ENCODE peak calls at places on chromosomes 4 and X, in six cellular contexts. One of them, this sample, is unnamed.

GRCh38 chrX:152989292-152989658 is 4.6 kb downstream of the PNMA5 start:
- ATAC-seq in HepG2: no peak
- ATAC-seq in GM12878: peak
- ATAC-seq in K562: no peak
- ATAC-seq in upper lobe of left lung: no peak
- ATAC-seq in HCT116: no peak
- ATAC-seq in this sample: no peak

GRCh38 chr4:152408514-152409327 is 127.2 kb downstream of the FBXW7 start:
- ATAC-seq in HepG2: peak
- ATAC-seq in GM12878: peak
- ATAC-seq in K562: peak
- ATAC-seq in upper lobe of left lung: no peak
- ATAC-seq in HCT116: peak
- ATAC-seq in this sample: no peak

GRCh38 chr4:38141808-38142500 is 181.8 kb downstream of the PTTG2 start:
- ATAC-seq in HepG2: no peak
- ATAC-seq in GM12878: no peak
- ATAC-seq in K562: no peak
- ATAC-seq in upper lobe of left lung: no peak
- ATAC-seq in HCT116: no peak
- ATAC-seq in this sample: peak

GRCh38 chr4:22634541-22635181 is 58.1 kb upstream of the GBA3 start:
- ATAC-seq in HepG2: no peak
- ATAC-seq in GM12878: no peak
- ATAC-seq in K562: no peak
- ATAC-seq in upper lobe of left lung: no peak
- ATAC-seq in HCT116: no peak
- ATAC-seq in this sample: no peak

GRCh38 chr4:184335520-184335919 is 117.8 kb upstream of the ENPP6 start:
- ATAC-seq in HepG2: no peak
- ATAC-seq in GM12878: no peak
- ATAC-seq in K562: no peak
- ATAC-seq in upper lobe of left lung: no peak
- ATAC-seq in HCT116: no peak
- ATAC-seq in this sample: no peak

GRCh38 chr4:102554988-102555387 is 53.8 kb downstream of the NFKB1 start:
- ATAC-seq in HepG2: no peak
- ATAC-seq in GM12878: no peak
- ATAC-seq in K562: no peak
- ATAC-seq in upper lobe of left lung: no peak
- ATAC-seq in HCT116: no peak
- ATAC-seq in this sample: no peak

GRCh38 chr4:78409612-78410202 is 141.9 kb upstream of the ANXA3 start:
- ATAC-seq in HepG2: no peak
- ATAC-seq in GM12878: no peak
- ATAC-seq in K562: no peak
- ATAC-seq in upper lobe of left lung: no peak
- ATAC-seq in HCT116: peak
- ATAC-seq in this sample: no peak

GRCh38 chrX:47091149-47091775 is 13.0 kb downstream of the RGN start:
- ATAC-seq in HepG2: no peak
- ATAC-seq in GM12878: peak
- ATAC-seq in K562: no peak
- ATAC-seq in upper lobe of left lung: no peak
- ATAC-seq in HCT116: no peak
- ATAC-seq in this sample: no peak

GRCh38 chrX:12327836-12328235 is 189.6 kb downstream of the FRMPD4 start:
- ATAC-seq in HepG2: no peak
- ATAC-seq in GM12878: no peak
- ATAC-seq in K562: no peak
- ATAC-seq in upper lobe of left lung: no peak
- ATAC-seq in HCT116: no peak
- ATAC-seq in this sample: no peak

DNA sequence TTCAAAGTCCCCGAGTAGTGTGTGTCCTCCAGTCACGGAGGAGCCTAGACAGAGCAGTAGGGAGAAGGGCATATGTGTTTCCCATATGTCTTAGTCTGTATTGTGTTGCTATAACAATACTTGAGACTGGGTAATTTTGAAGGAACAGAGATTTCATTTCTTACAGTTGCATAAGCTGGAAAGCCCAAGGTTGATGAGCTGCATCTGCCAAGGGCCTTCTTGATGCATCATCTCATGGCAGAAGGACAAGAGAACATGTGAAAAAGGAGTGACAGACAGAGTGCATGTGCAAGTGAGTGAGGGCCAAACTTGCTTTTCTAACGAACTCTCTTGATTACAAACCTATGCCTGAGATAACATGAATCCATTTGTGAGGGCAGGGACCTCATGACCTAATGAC is 243.4 kb downstream of the ARHGAP10 start:
- ATAC-seq in HepG2: no peak
- ATAC-seq in GM12878: no peak
- ATAC-seq in K562: no peak
- ATAC-seq in upper lobe of left lung: no peak
- ATAC-seq in HCT116: no peak
- ATAC-seq in this sample: peak
- TF ChIP-seq POLR2AphosphoS5 in HepG2: no peak
- TF ChIP-seq POLR2AphosphoS5 in GM12878: no peak
- TF ChIP-seq POLR2AphosphoS5 in K562: no peak
- TF ChIP-seq POLR2AphosphoS5 in upper lobe of left lung: no peak
- TF ChIP-seq POLR2AphosphoS5 in HCT116: no peak
- TF ChIP-seq POLR2AphosphoS5 in this sample: no peak

GRCh38 chr4:77073981-77074865 is 1.6 kb downstream of the CCNI start:
- ATAC-seq in HepG2: no peak
- ATAC-seq in GM12878: no peak
- ATAC-seq in K562: peak
- ATAC-seq in upper lobe of left lung: no peak
- ATAC-seq in HCT116: no peak
- ATAC-seq in this sample: no peak
- TF ChIP-seq POLR2A in HepG2: no peak
- TF ChIP-seq POLR2A in GM12878: no peak
- TF ChIP-seq POLR2A in K562: no peak
- TF ChIP-seq POLR2A in upper lobe of left lung: no peak
- TF ChIP-seq POLR2A in HCT116: no peak
- TF ChIP-seq POLR2A in this sample: no peak

GRCh38 chrX:24294619-24295018 is 19.2 kb downstream of the SUPT20HL2 start:
- ATAC-seq in HepG2: peak
- ATAC-seq in GM12878: no peak
- ATAC-seq in K562: peak
- ATAC-seq in upper lobe of left lung: no peak
- ATAC-seq in HCT116: peak
- ATAC-seq in this sample: no peak

GRCh38 chrX:24298191-24298590 is 15.7 kb downstream of the SUPT20HL2 start:
- ATAC-seq in HepG2: peak
- ATAC-seq in GM12878: no peak
- ATAC-seq in K562: no peak
- ATAC-seq in upper lobe of left lung: no peak
- ATAC-seq in HCT116: no peak
- ATAC-seq in this sample: no peak

GRCh38 chrX:24293412-24293811 is 20.5 kb downstream of the SUPT20HL2 start:
- ATAC-seq in HepG2: no peak
- ATAC-seq in GM12878: no peak
- ATAC-seq in K562: no peak
- ATAC-seq in upper lobe of left lung: no peak
- ATAC-seq in HCT116: no peak
- ATAC-seq in this sample: no peak

DNA sequence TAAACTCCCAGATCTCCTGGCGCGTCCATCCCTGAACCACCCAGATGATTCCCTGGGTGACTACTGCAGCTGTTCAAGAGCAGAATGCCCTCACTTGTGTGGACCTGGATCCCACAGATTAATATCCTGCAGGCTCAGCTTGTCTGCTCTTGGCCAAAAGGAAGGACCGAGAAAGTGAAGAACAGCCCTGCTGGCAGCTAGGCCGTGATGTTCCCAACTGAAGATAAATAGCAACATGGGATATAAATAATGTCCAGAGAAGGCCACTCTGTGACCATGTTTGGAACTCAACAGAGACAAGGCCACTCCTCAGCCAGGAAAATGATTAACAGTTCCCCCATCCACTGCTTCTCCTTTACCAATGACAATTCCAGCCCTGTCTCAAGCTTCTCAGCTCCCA is 21.5 kb downstream of the SUPT20HL2 start:
- ATAC-seq in HepG2: no peak
- ATAC-seq in GM12878: no peak
- ATAC-seq in K562: no peak
- ATAC-seq in upper lobe of left lung: no peak
- ATAC-seq in HCT116: no peak
- ATAC-seq in this sample: peak
- H3K27ac ChIP-seq in HepG2: no peak
- H3K27ac ChIP-seq in GM12878: no peak
- H3K27ac ChIP-seq in K562: no peak
- H3K27ac ChIP-seq in upper lobe of left lung: no peak
- H3K27ac ChIP-seq in HCT116: no peak
- H3K27ac ChIP-seq in this sample: peak

DNA sequence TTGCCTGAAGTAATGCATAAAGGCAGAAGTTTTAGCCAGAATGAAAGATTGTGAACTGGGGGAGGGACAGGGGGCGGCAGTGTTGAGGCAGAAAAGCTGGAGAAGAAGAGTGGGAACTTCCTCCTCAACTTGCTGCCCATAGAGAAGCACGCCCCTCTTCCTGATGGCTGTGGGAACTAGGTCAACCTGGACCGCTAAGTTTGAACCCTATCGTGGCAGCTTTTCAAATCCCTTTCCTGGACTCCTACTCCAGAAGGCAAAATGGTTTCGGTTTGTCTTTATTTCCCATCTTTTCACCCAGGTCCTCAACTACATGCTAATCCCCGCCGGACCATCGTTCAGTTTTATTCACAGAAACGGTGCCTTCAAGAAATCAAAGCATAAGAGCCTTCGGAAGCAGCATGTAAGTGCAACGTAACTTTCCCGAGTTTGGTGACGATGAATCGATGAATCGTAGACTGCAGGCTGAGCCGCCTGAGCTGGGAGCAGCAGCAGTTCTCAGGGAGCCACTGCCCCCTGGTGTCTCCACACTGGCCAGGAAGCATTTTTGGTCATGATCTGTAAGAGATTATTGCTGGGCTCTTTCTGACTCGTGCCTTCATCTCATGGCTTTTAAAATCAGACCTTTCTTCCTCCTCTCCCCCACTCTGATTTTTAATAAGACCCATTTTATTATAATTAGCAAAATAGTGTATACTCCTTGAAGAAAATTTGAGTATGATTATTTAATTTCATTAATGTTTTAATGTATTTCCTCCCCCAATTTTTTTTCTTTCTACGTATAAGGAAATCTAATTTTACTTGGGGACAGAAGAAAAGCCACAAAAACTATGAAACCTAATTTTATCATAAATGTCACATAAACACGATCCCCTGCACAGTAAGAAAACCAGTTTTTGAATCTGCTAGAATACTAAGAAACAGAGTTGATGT is 21.4 kb downstream of the SPINK2 start:
- ATAC-seq in HepG2: peak
- ATAC-seq in GM12878: peak
- ATAC-seq in K562: peak
- ATAC-seq in upper lobe of left lung: peak
- ATAC-seq in HCT116: peak
- ATAC-seq in this sample: peak
- TF ChIP-seq POLR2AphosphoS5 in HepG2: no peak
- TF ChIP-seq POLR2AphosphoS5 in GM12878: no peak
- TF ChIP-seq POLR2AphosphoS5 in K562: no peak
- TF ChIP-seq POLR2AphosphoS5 in upper lobe of left lung: peak
- TF ChIP-seq POLR2AphosphoS5 in HCT116: no peak
- TF ChIP-seq POLR2AphosphoS5 in this sample: no peak

GRCh38 chrX:30654989-30655607 is 1.9 kb downstream of the GK start:
- ATAC-seq in HepG2: no peak
- ATAC-seq in GM12878: no peak
- ATAC-seq in K562: no peak
- ATAC-seq in upper lobe of left lung: no peak
- ATAC-seq in HCT116: no peak
- ATAC-seq in this sample: no peak

GRCh38 chrX:30653415-30654131 is at the start of gene GK:
- ATAC-seq in HepG2: peak
- ATAC-seq in GM12878: peak
- ATAC-seq in K562: peak
- ATAC-seq in upper lobe of left lung: peak
- ATAC-seq in HCT116: peak
- ATAC-seq in this sample: peak

GRCh38 chrX:30657542-30658238 is 4.5 kb downstream of the GK start:
- ATAC-seq in HepG2: no peak
- ATAC-seq in GM12878: no peak
- ATAC-seq in K562: no peak
- ATAC-seq in upper lobe of left lung: no peak
- ATAC-seq in HCT116: no peak
- ATAC-seq in this sample: no peak

GRCh38 chrX:30649859-30650258 is 3.4 kb upstream of the GK start:
- ATAC-seq in HepG2: peak
- ATAC-seq in GM12878: peak
- ATAC-seq in K562: no peak
- ATAC-seq in upper lobe of left lung: no peak
- ATAC-seq in HCT116: no peak
- ATAC-seq in this sample: no peak

GRCh38 chrX:30652527-30653414 is 452 bp upstream of the GK start:
- ATAC-seq in HepG2: peak
- ATAC-seq in GM12878: peak
- ATAC-seq in K562: peak
- ATAC-seq in upper lobe of left lung: peak
- ATAC-seq in HCT116: peak
- ATAC-seq in this sample: peak
- TF ChIP-seq POLR2A in HepG2: peak
- TF ChIP-seq POLR2A in GM12878: peak
- TF ChIP-seq POLR2A in K562: peak
- TF ChIP-seq POLR2A in upper lobe of left lung: no peak
- TF ChIP-seq POLR2A in HCT116: no peak
- TF ChIP-seq POLR2A in this sample: peak

DNA sequence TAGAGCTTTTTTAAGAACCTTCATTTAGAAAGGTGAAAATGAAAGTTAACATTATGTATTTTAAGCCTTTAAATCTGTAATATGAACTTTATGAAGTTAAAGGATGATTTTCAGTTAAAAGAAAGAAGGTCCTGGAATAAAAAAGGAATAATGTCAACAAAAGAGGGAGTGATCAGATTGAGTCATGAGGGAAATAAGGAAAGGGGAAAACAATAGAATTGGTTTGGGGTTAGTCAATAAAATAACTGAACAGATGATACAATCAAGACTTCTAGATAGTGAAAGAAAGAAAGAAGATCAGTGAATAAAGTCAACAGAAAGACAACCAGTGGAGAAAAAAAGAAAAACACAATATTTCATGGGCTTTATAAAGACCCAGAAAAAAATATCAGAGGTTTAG is 291.6 kb upstream of the ARSJ start:
- ATAC-seq in HepG2: no peak
- ATAC-seq in GM12878: no peak
- ATAC-seq in K562: no peak
- ATAC-seq in upper lobe of left lung: no peak
- ATAC-seq in HCT116: no peak
- ATAC-seq in this sample: no peak
- H3K27ac ChIP-seq in HepG2: no peak
- H3K27ac ChIP-seq in GM12878: no peak
- H3K27ac ChIP-seq in K562: no peak
- H3K27ac ChIP-seq in upper lobe of left lung: no peak
- H3K27ac ChIP-seq in HCT116: no peak
- H3K27ac ChIP-seq in this sample: no peak

DNA sequence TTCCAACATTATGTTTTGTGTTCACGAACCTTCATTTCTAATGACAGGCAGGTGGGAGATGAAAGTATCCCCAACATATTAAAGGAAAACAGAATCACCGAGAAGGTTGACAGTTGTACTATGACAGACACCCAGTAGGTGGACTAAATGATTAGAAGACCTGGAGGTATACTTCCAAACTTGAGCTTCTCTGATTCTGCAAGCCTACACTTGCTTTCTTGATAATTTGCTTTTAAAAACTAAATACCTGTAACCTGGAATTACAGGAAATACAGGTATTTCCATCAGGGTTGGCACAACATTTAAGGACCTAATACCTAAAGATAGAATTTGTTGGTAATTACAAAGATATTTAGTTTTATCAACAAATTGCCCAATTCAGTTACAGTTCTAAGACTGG is 43.4 kb downstream of the C4orf51 start:
- ATAC-seq in HepG2: no peak
- ATAC-seq in GM12878: no peak
- ATAC-seq in K562: no peak
- ATAC-seq in upper lobe of left lung: no peak
- ATAC-seq in HCT116: no peak
- ATAC-seq in this sample: no peak
- TF ChIP-seq POLR2AphosphoS5 in HepG2: no peak
- TF ChIP-seq POLR2AphosphoS5 in GM12878: no peak
- TF ChIP-seq POLR2AphosphoS5 in K562: no peak
- TF ChIP-seq POLR2AphosphoS5 in upper lobe of left lung: no peak
- TF ChIP-seq POLR2AphosphoS5 in HCT116: no peak
- TF ChIP-seq POLR2AphosphoS5 in this sample: no peak

This sample was measured in gastroesophageal sphincter.